ENCODE peak calls at places on chromosomes 4 and X, in eight cellular contexts. T is non-pigmented ciliary epithelial cell, P is AG09319, D is KG1, O is RPMI7951, B is amniotic epithelial cell, C is KBM-7, Q is nucleus accumbens. R is an unnamed sample.

GRCh38 chr4:151743894-151744293 is 16.9 kb downstream of the GATB start:
- DNase-seq in T (no peak), P (no peak), D (no peak), O (no peak), B (no peak), C (no peak), Q (no peak), R (no peak)

GRCh38 chr4:121477480-121477879 is 96.7 kb upstream of the QRFPR start:
- DNase-seq in T (no peak), P (no peak), D (no peak), O (no peak), B (no peak), C (no peak), Q (no peak), R (no peak)

GRCh38 chr4:15144249-15144966 is 142.1 kb downstream of the CPEB2 start:
- DNase-seq in T (no peak), P (no peak), D (no peak), O (peak; percentile 8), B (no peak), C (no peak), Q (no peak), R (no peak)

GRCh38 chrX:13938053-13938765 is 91.5 kb downstream of the GEMIN8 start:
- DNase-seq in T (no peak), P (no peak), D (no peak), O (no peak), B (no peak), C (peak; percentile 28), Q (peak; percentile 33), R (no peak)

GRCh38 chr4:5823542-5824211 is 69.2 kb downstream of the CRMP1 start:
- DNase-seq in T (no peak), P (no peak), D (no peak), O (no peak), B (no peak), C (no peak), Q (no peak), R (no peak)

GRCh38 chr4:118314221-118314620 is 38.6 kb downstream of the PRSS12 start:
- DNase-seq in T (no peak), P (no peak), D (no peak), O (no peak), B (no peak), C (no peak), Q (no peak), R (no peak)

GRCh38 chr4:140448830-140449229 is 21.4 kb upstream of the CLGN start:
- DNase-seq in T (no peak), P (no peak), D (no peak), O (no peak), B (no peak), C (no peak), Q (no peak), R (no peak)

GRCh38 chr4:1168291-1169031 is 3.9 kb downstream of the SPON2 start:
- DNase-seq in T (no peak), P (no peak), D (no peak), O (no peak), B (no peak), C (no peak), Q (no peak), R (no peak)

R was measured in AG09309.